ENCODE peak calls at places on chromosomes 4 and X, in nine cellular contexts. Q is dermis blood vessel endothelial cell, Y is NCI-H1694, N is AG10803, G is neural progenitor cell, V is T follicular helper cell, I is lower lobe of right lung, A is pancreas, Z is adrenal gland. J is an unnamed sample.

GRCh38 chr4:101855239-101855638 is 64.7 kb downstream of the BANK1 start:
- DNase-seq in G (no peak), V (no peak), N (no peak), I (no peak), Z (no peak), Q (no peak), A (no peak), Y (no peak), J (no peak)

GRCh38 chr4:15655223-15656037 is at the start of gene FBXL5:
- DNase-seq in V (peak), N (peak), I (peak), G (peak), Y (peak), A (peak), Q (peak), Z (peak), J (no peak)

GRCh38 chrX:13250831-13251612 is 68.8 kb downstream of the ATXN3L start:
- DNase-seq in N (peak), Y (no peak), V (no peak), Z (peak), G (no peak), A (no peak), Q (peak), I (no peak), J (no peak)

GRCh38 chrX:123818243-123818642 is 41.6 kb upstream of the XIAP start:
- DNase-seq in A (no peak), Q (no peak), Z (no peak), V (no peak), I (no peak), G (no peak), Y (no peak), N (peak), J (no peak)

GRCh38 chr4:134089885-134090284 is 111.7 kb downstream of the PABPC4L start:
- DNase-seq in G (no peak), Q (no peak), I (no peak), A (no peak), V (no peak), Z (no peak), Y (no peak), N (no peak), J (no peak)

GRCh38 chr4:89303177-89303576 is 4.4 kb downstream of the GPRIN3 start:
- DNase-seq in I (peak), G (no peak), V (peak), Z (peak), Q (no peak), A (no peak), N (no peak), Y (no peak), J (no peak)

GRCh38 chr4:148041606-148042324 is 309.9 kb downstream of the ARHGAP10 start:
- DNase-seq in A (no peak), V (no peak), Z (no peak), Y (no peak), G (no peak), N (no peak), I (no peak), Q (no peak), J (no peak)

GRCh38 chrX:40167240-40168182 is 69.8 kb upstream of the BCOR start:
- DNase-seq in Z (no peak), G (peak), Q (no peak), A (no peak), Y (no peak), N (no peak), I (no peak), V (no peak), J (no peak)

GRCh38 chrX:152896450-152896849 is 1.4 kb upstream of the ZNF185 start:
- DNase-seq in G (no peak), A (no peak), Z (no peak), Q (peak), I (no peak), V (no peak), N (no peak), Y (no peak), J (no peak)

GRCh38 chr4:146343199-146343598 is 128.9 kb downstream of the REELD1 start:
- DNase-seq in Z (no peak), N (no peak), V (no peak), Q (no peak), Y (no peak), I (no peak), G (no peak), A (no peak), J (no peak)

GRCh38 chrX:73964607-73965006 is 339.4 kb upstream of the ZCCHC13 start:
- DNase-seq in N (no peak), A (no peak), G (peak), Y (no peak), Q (no peak), I (no peak), Z (no peak), V (no peak), J (no peak)

GRCh38 chr4:34181891-34182290 is 2062.4 kb downstream of the ARAP2 start:
- DNase-seq in I (no peak), V (no peak), Z (no peak), Q (no peak), Y (no peak), N (peak), A (no peak), G (no peak), J (no peak)

GRCh38 chr4:61296115-61296514 is 96.0 kb downstream of the ADGRL3 start:
- DNase-seq in G (no peak), N (no peak), Q (no peak), I (no peak), Z (no peak), Y (no peak), A (no peak), V (no peak), J (no peak)

GRCh38 chrX:41291309-41291708 is 42.7 kb upstream of the DDX3X start:
- DNase-seq in V (no peak), Z (no peak), A (no peak), N (no peak), I (no peak), Q (no peak), G (peak), Y (no peak), J (no peak)

GRCh38 chr4:150209140-150209829 is 131.0 kb downstream of the DCLK2 start:
- DNase-seq in N (peak), A (peak), Z (peak), G (peak), Q (peak), V (no peak), Y (no peak), I (peak), J (peak)

GRCh38 chr4:26731342-26731741 is 129.3 kb upstream of the STIM2 start:
- DNase-seq in N (no peak), Q (no peak), V (no peak), Z (no peak), A (no peak), G (no peak), I (no peak), Y (no peak), J (no peak)

GRCh38 chr4:6773106-6773505 is 9.4 kb upstream of the KIAA0232 start:
- DNase-seq in A (no peak), N (peak), Z (no peak), Q (no peak), I (no peak), G (no peak), V (no peak), Y (no peak), J (no peak)

GRCh38 chrX:5646818-5647217 is 581.8 kb downstream of the NLGN4X start:
- DNase-seq in G (no peak), N (no peak), V (no peak), Y (no peak), A (no peak), I (no peak), Q (no peak), Z (no peak), J (no peak)

GRCh38 chrX:9542106-9542764 is 77.4 kb downstream of the TBL1X start:
- DNase-seq in A (no peak), Z (peak), N (no peak), I (no peak), Q (no peak), G (no peak), Y (no peak), V (no peak), J (no peak)

GRCh38 chr4:146436423-146437162 is 85.1 kb downstream of the SLC10A7 start:
- DNase-seq in N (peak), Z (no peak), Q (no peak), Y (no peak), V (no peak), G (peak), A (no peak), I (no peak), J (no peak)

GRCh38 chr4:14241574-14241973 is 614.0 kb upstream of the BOD1L1 start:
- DNase-seq in Z (no peak), Q (no peak), A (no peak), V (no peak), I (no peak), N (no peak), G (no peak), Y (no peak), J (no peak)

GRCh38 chrX:40539214-40540142 is 41.3 kb upstream of the ATP6AP2 start:
- DNase-seq in G (peak), Z (peak), V (peak), Y (no peak), I (peak), Q (no peak), A (no peak), N (peak), J (no peak)

GRCh38 chr4:152784490-152785195 is 4.9 kb downstream of the ARFIP1 start:
- DNase-seq in A (no peak), Z (no peak), N (peak), Y (peak), V (no peak), G (no peak), I (no peak), Q (peak), J (no peak)

GRCh38 chr4:97500423-97500822 is 642.9 kb downstream of the STPG2 start:
- DNase-seq in N (no peak), I (no peak), G (no peak), A (no peak), Y (no peak), V (no peak), Q (no peak), Z (no peak), J (no peak)

GRCh38 chrX:30027636-30028035 is 187.7 kb upstream of the MAGEB2 start:
- DNase-seq in N (no peak), G (peak), Z (no peak), V (no peak), Y (no peak), Q (no peak), I (no peak), A (no peak), J (no peak)

GRCh38 chr4:75289843-75290616 is 224.2 kb downstream of the RCHY1 start:
- DNase-seq in Y (peak), G (peak), I (no peak), N (no peak), A (no peak), V (no peak), Z (no peak), Q (peak), J (peak)

GRCh38 chr4:2290488-2290887 is 28.6 kb upstream of the MXD4 start:
- DNase-seq in Q (no peak), N (no peak), V (no peak), I (no peak), G (no peak), A (no peak), Z (no peak), Y (no peak), J (no peak)

J was measured in H1.